ENCODE peak calls at places on chromosomes 3 and 15, in ten cellular contexts. L, D, B, O, K, F, T, E, R and M are unnamed samples.
A peak's percentile ranks its signal among the peaks of the same experiment; 100 is the strongest.

GRCh38 chr15:42150246-42150970 is 6.0 kb downstream of the PLA2G4F start:
- DNase-seq in R (no peak), B (peak; percentile 80), T (no peak), D (no peak), F (no peak), O (no peak), L (no peak), K (no peak), E (no peak), M (no peak)

GRCh38 chr15:91603681-91604080 is 249.8 kb upstream of the SLCO3A1 start:
- DNase-seq in T (no peak), L (peak; percentile 68), B (no peak), D (no peak), K (no peak), E (no peak), R (no peak), F (peak; percentile 62), O (no peak), M (peak; percentile 2)

GRCh38 chr15:68599560-68600071 is 20.8 kb downstream of the CORO2B start:
- DNase-seq in R (no peak), F (peak; percentile 85), D (peak; percentile 46), O (peak; percentile 80), E (peak; percentile 97), K (no peak), B (no peak), L (no peak), T (no peak), M (peak; percentile 78)

GRCh38 chr15:67175643-67176071 is 78.8 kb downstream of the AAGAB start:
- DNase-seq in D (peak; percentile 79), B (no peak), L (no peak), T (peak; percentile 67), K (no peak), O (no peak), E (no peak), F (peak; percentile 54), R (no peak), M (peak; percentile 85)

GRCh38 chr3:171542976-171543375 is 82.8 kb upstream of the TNIK start:
- DNase-seq in E (no peak), D (no peak), L (no peak), T (no peak), R (no peak), K (no peak), O (no peak), F (no peak), B (no peak), M (no peak)

GRCh38 chr3:47661121-47661752 is 82.6 kb upstream of the CSPG5 start:
- DNase-seq in L (peak; percentile 47), D (peak; percentile 71), O (no peak), K (no peak), B (no peak), T (no peak), E (no peak), F (peak; percentile 83), R (no peak), M (peak; percentile 50)

GRCh38 chr3:62100233-62100989 is 272.9 kb downstream of the FEZF2 start:
- DNase-seq in T (no peak), O (no peak), B (peak; percentile 50), K (no peak), E (no peak), D (no peak), L (no peak), R (no peak), F (no peak), M (no peak)

GRCh38 chr3:2158828-2159227 is 60.2 kb downstream of the CNTN4 start:
- DNase-seq in R (no peak), B (no peak), O (no peak), D (no peak), L (no peak), K (no peak), E (no peak), F (no peak), T (no peak), M (no peak)

GRCh38 chr3:112143689-112144088 is 10.6 kb upstream of the GCSAM start:
- DNase-seq in B (no peak), F (no peak), K (no peak), D (no peak), R (no peak), T (no peak), O (no peak), E (no peak), L (no peak), M (no peak)

GRCh38 chr15:39108021-39108420 is 472.9 kb upstream of the THBS1 start:
- DNase-seq in F (peak; percentile 65), K (no peak), B (no peak), O (no peak), E (no peak), T (no peak), D (no peak), L (no peak), R (no peak), M (peak; percentile 61)

GRCh38 chr15:30939161-30939560 is 35.4 kb downstream of the FAN1 start:
- DNase-seq in K (no peak), R (no peak), T (no peak), B (no peak), L (no peak), O (no peak), E (no peak), D (no peak), F (no peak), M (no peak)

GRCh38 chr3:31543375-31543774 is 10.7 kb downstream of the STT3B start:
- DNase-seq in E (no peak), K (no peak), F (peak; percentile 62), B (no peak), T (no peak), D (no peak), O (no peak), L (no peak), R (no peak), M (peak; percentile 29)

GRCh38 chr15:100680726-100681125 is 78.3 kb downstream of the ASB7 start:
- DNase-seq in T (no peak), E (no peak), K (no peak), O (no peak), D (no peak), B (no peak), R (no peak), L (no peak), F (no peak), M (no peak)

GRCh38 chr15:90931737-90932659 is at the start of gene HDDC3:
- DNase-seq in T (peak; percentile 91), F (peak; percentile 76), O (peak; percentile 96), E (peak; percentile 83), K (peak; percentile 72), D (peak; percentile 95), B (peak; percentile 95), R (peak; percentile 94), L (peak; percentile 46), M (peak; percentile 78)